ENCODE peak calls at places on chromosomes 7 and 10, in ten cellular contexts. One of them, this sample, is unnamed.

GRCh38 chr10:100020161-100020882 is 10.6 kb upstream of the DNMBP start:
- DNase-seq in PC-9: no peak
- DNase-seq in Peyer's patch: no peak
- DNase-seq in left ventricle myocardium inferior: no peak
- DNase-seq in activated naive CD4-positive, alpha-beta T cell: no peak
- DNase-seq in iPS-NIHi11: no peak
- DNase-seq in bronchial epithelial cell: no peak
- DNase-seq in ureter: no peak
- DNase-seq in GM23338: no peak
- DNase-seq in NCI-H524: no peak
- DNase-seq in this sample: no peak

GRCh38 chr7:152711444-152711944 is 35.6 kb upstream of the XRCC2 start:
- DNase-seq in PC-9: peak
- DNase-seq in Peyer's patch: no peak
- DNase-seq in left ventricle myocardium inferior: no peak
- DNase-seq in activated naive CD4-positive, alpha-beta T cell: no peak
- DNase-seq in iPS-NIHi11: no peak
- DNase-seq in bronchial epithelial cell: peak
- DNase-seq in ureter: no peak
- DNase-seq in GM23338: no peak
- DNase-seq in NCI-H524: no peak
- DNase-seq in this sample: no peak

GRCh38 chr7:119713606-119714005 is 559.4 kb upstream of the KCND2 start:
- DNase-seq in PC-9: no peak
- DNase-seq in Peyer's patch: no peak
- DNase-seq in left ventricle myocardium inferior: no peak
- DNase-seq in activated naive CD4-positive, alpha-beta T cell: no peak
- DNase-seq in iPS-NIHi11: no peak
- DNase-seq in bronchial epithelial cell: no peak
- DNase-seq in ureter: no peak
- DNase-seq in GM23338: no peak
- DNase-seq in NCI-H524: no peak
- DNase-seq in this sample: no peak

GRCh38 chr10:63976538-63976937 is 455.3 kb downstream of the REEP3 start:
- DNase-seq in PC-9: no peak
- DNase-seq in Peyer's patch: no peak
- DNase-seq in left ventricle myocardium inferior: no peak
- DNase-seq in activated naive CD4-positive, alpha-beta T cell: no peak
- DNase-seq in iPS-NIHi11: peak
- DNase-seq in bronchial epithelial cell: peak
- DNase-seq in ureter: no peak
- DNase-seq in GM23338: peak
- DNase-seq in NCI-H524: peak
- DNase-seq in this sample: peak

GRCh38 chr7:1085910-1086421 is 1.9 kb upstream of the GPER1 start:
- DNase-seq in PC-9: no peak
- DNase-seq in Peyer's patch: no peak
- DNase-seq in left ventricle myocardium inferior: no peak
- DNase-seq in activated naive CD4-positive, alpha-beta T cell: no peak
- DNase-seq in iPS-NIHi11: no peak
- DNase-seq in bronchial epithelial cell: no peak
- DNase-seq in ureter: no peak
- DNase-seq in GM23338: no peak
- DNase-seq in NCI-H524: no peak
- DNase-seq in this sample: no peak

GRCh38 chr10:118020365-118020764 is 26.4 kb downstream of the RAB11FIP2 start:
- DNase-seq in PC-9: no peak
- DNase-seq in Peyer's patch: no peak
- DNase-seq in left ventricle myocardium inferior: no peak
- DNase-seq in activated naive CD4-positive, alpha-beta T cell: no peak
- DNase-seq in iPS-NIHi11: peak
- DNase-seq in bronchial epithelial cell: no peak
- DNase-seq in ureter: no peak
- DNase-seq in GM23338: peak
- DNase-seq in NCI-H524: no peak
- DNase-seq in this sample: no peak

GRCh38 chr7:26135551-26135950 is 16.4 kb upstream of the NFE2L3 start:
- DNase-seq in PC-9: peak
- DNase-seq in Peyer's patch: no peak
- DNase-seq in left ventricle myocardium inferior: no peak
- DNase-seq in activated naive CD4-positive, alpha-beta T cell: no peak
- DNase-seq in iPS-NIHi11: no peak
- DNase-seq in bronchial epithelial cell: no peak
- DNase-seq in ureter: no peak
- DNase-seq in GM23338: no peak
- DNase-seq in NCI-H524: no peak
- DNase-seq in this sample: no peak

GRCh38 chr10:52215745-52216361 is 98.2 kb upstream of the DKK1 start:
- DNase-seq in PC-9: peak
- DNase-seq in Peyer's patch: no peak
- DNase-seq in left ventricle myocardium inferior: no peak
- DNase-seq in activated naive CD4-positive, alpha-beta T cell: no peak
- DNase-seq in iPS-NIHi11: peak
- DNase-seq in bronchial epithelial cell: peak
- DNase-seq in ureter: peak
- DNase-seq in GM23338: peak
- DNase-seq in NCI-H524: no peak
- DNase-seq in this sample: peak

GRCh38 chr10:90587081-90587491 is 270.8 kb downstream of the HTR7 start:
- DNase-seq in PC-9: peak
- DNase-seq in Peyer's patch: no peak
- DNase-seq in left ventricle myocardium inferior: no peak
- DNase-seq in activated naive CD4-positive, alpha-beta T cell: no peak
- DNase-seq in iPS-NIHi11: no peak
- DNase-seq in bronchial epithelial cell: peak
- DNase-seq in ureter: no peak
- DNase-seq in GM23338: no peak
- DNase-seq in NCI-H524: no peak
- DNase-seq in this sample: no peak

GRCh38 chr7:101386558-101387199 is 24.0 kb downstream of the COL26A1 start:
- DNase-seq in PC-9: no peak
- DNase-seq in Peyer's patch: peak
- DNase-seq in left ventricle myocardium inferior: no peak
- DNase-seq in activated naive CD4-positive, alpha-beta T cell: no peak
- DNase-seq in iPS-NIHi11: peak
- DNase-seq in bronchial epithelial cell: no peak
- DNase-seq in ureter: no peak
- DNase-seq in GM23338: peak
- DNase-seq in NCI-H524: peak
- DNase-seq in this sample: peak

GRCh38 chr7:101560856-101561255 is 68.2 kb downstream of the MYL10 start:
- DNase-seq in PC-9: no peak
- DNase-seq in Peyer's patch: no peak
- DNase-seq in left ventricle myocardium inferior: no peak
- DNase-seq in activated naive CD4-positive, alpha-beta T cell: no peak
- DNase-seq in iPS-NIHi11: no peak
- DNase-seq in bronchial epithelial cell: no peak
- DNase-seq in ureter: no peak
- DNase-seq in GM23338: no peak
- DNase-seq in NCI-H524: no peak
- DNase-seq in this sample: no peak

GRCh38 chr10:36888925-36889573 is 236.3 kb upstream of the ANKRD30A start:
- DNase-seq in PC-9: no peak
- DNase-seq in Peyer's patch: no peak
- DNase-seq in left ventricle myocardium inferior: no peak
- DNase-seq in activated naive CD4-positive, alpha-beta T cell: peak
- DNase-seq in iPS-NIHi11: peak
- DNase-seq in bronchial epithelial cell: peak
- DNase-seq in ureter: peak
- DNase-seq in GM23338: peak
- DNase-seq in NCI-H524: no peak
- DNase-seq in this sample: no peak

GRCh38 chr10:87705339-87705738 is 45.7 kb downstream of the PAPSS2 start:
- DNase-seq in PC-9: peak
- DNase-seq in Peyer's patch: no peak
- DNase-seq in left ventricle myocardium inferior: no peak
- DNase-seq in activated naive CD4-positive, alpha-beta T cell: no peak
- DNase-seq in iPS-NIHi11: no peak
- DNase-seq in bronchial epithelial cell: peak
- DNase-seq in ureter: no peak
- DNase-seq in GM23338: no peak
- DNase-seq in NCI-H524: no peak
- DNase-seq in this sample: no peak

GRCh38 chr7:99923200-99923599 is 3.9 kb upstream of the TRIM4 start:
- DNase-seq in PC-9: no peak
- DNase-seq in Peyer's patch: no peak
- DNase-seq in left ventricle myocardium inferior: no peak
- DNase-seq in activated naive CD4-positive, alpha-beta T cell: no peak
- DNase-seq in iPS-NIHi11: no peak
- DNase-seq in bronchial epithelial cell: no peak
- DNase-seq in ureter: no peak
- DNase-seq in GM23338: no peak
- DNase-seq in NCI-H524: no peak
- DNase-seq in this sample: no peak

GRCh38 chr7:16791895-16792294 is 12.9 kb downstream of the AGR2 start:
- DNase-seq in PC-9: peak
- DNase-seq in Peyer's patch: no peak
- DNase-seq in left ventricle myocardium inferior: no peak
- DNase-seq in activated naive CD4-positive, alpha-beta T cell: no peak
- DNase-seq in iPS-NIHi11: no peak
- DNase-seq in bronchial epithelial cell: no peak
- DNase-seq in ureter: no peak
- DNase-seq in GM23338: no peak
- DNase-seq in NCI-H524: no peak
- DNase-seq in this sample: no peak

This sample was measured in prostate gland.